ENCODE peak calls at places on chromosomes 7 and 10, in ten cellular contexts. C, N, F, X, R, B, T, I, Y and A are unnamed samples.
A peak's percentile ranks its signal among the peaks of the same experiment; 100 is the strongest.

GRCh38 chr7:33107136-33108066 is 1.8 kb downstream of the RP9 start:
- DNase-seq in C (no peak), R (peak; percentile 12), I (peak; percentile 26), B (peak; percentile 68), T (peak; percentile 27), X (peak; percentile 42), N (no peak), Y (peak; percentile 2), F (no peak), A (peak; percentile 84)

GRCh38 chr7:20241491-20242261 is 24.5 kb upstream of the MACC1 start:
- DNase-seq in F (no peak), B (no peak), C (no peak), R (peak; percentile 91), X (peak; percentile 62), T (no peak), N (no peak), I (no peak), Y (no peak), A (no peak)

GRCh38 chr10:133258066-133258817 is 18.4 kb downstream of the ADAM8 start:
- DNase-seq in F (no peak), B (no peak), C (no peak), X (peak; percentile 14), R (no peak), N (peak; percentile 74), Y (no peak), I (no peak), T (peak; percentile 60), A (no peak)

GRCh38 chr7:130865408-130866236 is 131.6 kb upstream of the KLF14 start:
- DNase-seq in T (no peak), C (no peak), R (no peak), F (no peak), I (no peak), X (peak; percentile 75), N (no peak), Y (no peak), B (no peak), A (peak; percentile 73)

GRCh38 chr10:31033166-31033565 is 1.5 kb upstream of the ZNF438 start:
- DNase-seq in C (no peak), R (no peak), F (no peak), I (no peak), X (no peak), Y (no peak), N (no peak), T (no peak), B (no peak), A (no peak)

GRCh38 chr7:112116894-112117293 is 89.3 kb downstream of the DOCK4 start:
- DNase-seq in F (no peak), I (no peak), N (no peak), R (peak; percentile 21), B (no peak), Y (no peak), X (no peak), C (no peak), T (no peak), A (no peak)

GRCh38 chr7:125654076-125654475 is 724.5 kb upstream of the POT1 start:
- DNase-seq in B (no peak), Y (no peak), F (no peak), C (no peak), T (no peak), X (no peak), I (no peak), N (no peak), R (no peak), A (no peak)

GRCh38 chr7:134276951-134277350 is 39.8 kb downstream of the SLC35B4 start:
- DNase-seq in R (no peak), C (no peak), X (no peak), Y (no peak), I (no peak), B (no peak), F (no peak), T (no peak), N (no peak), A (no peak)

GRCh38 chr7:66267249-66267648 is 62.1 kb downstream of the TPST1 start:
- DNase-seq in B (no peak), Y (no peak), N (no peak), C (no peak), F (no peak), X (peak; percentile 82), I (no peak), T (no peak), R (no peak), A (no peak)

GRCh38 chr7:19916011-19916410 is 142.6 kb upstream of the TMEM196 start:
- DNase-seq in C (no peak), X (no peak), T (no peak), I (no peak), F (no peak), N (no peak), Y (peak; percentile 15), B (no peak), R (no peak), A (peak; percentile 40)

GRCh38 chr7:101772508-101773306 is 44.7 kb upstream of the CUX1 start:
- DNase-seq in N (no peak), X (no peak), I (no peak), R (no peak), B (no peak), F (no peak), Y (peak; percentile 16), C (no peak), T (no peak), A (no peak)

GRCh38 chr10:1417574-1417973 is 319.8 kb downstream of the ADARB2 start:
- DNase-seq in Y (no peak), C (no peak), X (no peak), B (peak; percentile 13), R (no peak), N (no peak), T (no peak), I (no peak), F (no peak), A (no peak)

GRCh38 chr7:24419070-24419469 is 135.1 kb downstream of the NPY start:
- DNase-seq in R (peak; percentile 3), F (no peak), I (peak; percentile 25), X (no peak), T (no peak), Y (no peak), C (no peak), B (no peak), N (no peak), A (peak; percentile 76)

GRCh38 chr10:2716596-2716995 is 350.8 kb upstream of the PFKP start:
- DNase-seq in N (no peak), R (no peak), B (no peak), X (no peak), F (no peak), T (no peak), C (no peak), I (no peak), Y (no peak), A (no peak)

GRCh38 chr10:91880310-91880709 is 29.0 kb downstream of the FGFBP3 start:
- DNase-seq in C (no peak), Y (no peak), I (peak; percentile 22), F (no peak), X (no peak), B (peak; percentile 60), N (no peak), T (no peak), R (no peak), A (peak; percentile 72)

GRCh38 chr10:72692897-72693598 is 1.1 kb downstream of the MCU start:
- DNase-seq in I (no peak), X (no peak), T (no peak), B (no peak), Y (no peak), C (peak; percentile 45), F (no peak), N (no peak), R (no peak), A (peak; percentile 34)

GRCh38 chr7:150854066-150855000 is 2.0 kb downstream of the AOC1 start:
- DNase-seq in R (no peak), B (peak; percentile 32), C (no peak), Y (no peak), X (no peak), N (no peak), F (no peak), I (no peak), T (no peak), A (no peak)

GRCh38 chr10:43257210-43258031 is 9.4 kb downstream of the RASGEF1A start:
- DNase-seq in C (no peak), R (no peak), N (no peak), B (no peak), X (peak; percentile 22), Y (no peak), T (no peak), F (no peak), I (no peak), A (no peak)

GRCh38 chr7:33773053-33773452 is 132.3 kb upstream of the BMPER start:
- DNase-seq in N (no peak), T (no peak), F (no peak), I (no peak), B (no peak), Y (no peak), C (no peak), R (no peak), X (no peak), A (no peak)

GRCh38 chr7:123011766-123012369 is 16.4 kb upstream of the TAS2R16 start:
- DNase-seq in F (no peak), C (no peak), B (no peak), Y (no peak), X (no peak), R (no peak), I (no peak), N (no peak), T (no peak), A (no peak)

GRCh38 chr7:28136885-28137284 is 43.7 kb downstream of the JAZF1 start:
- DNase-seq in T (no peak), Y (no peak), B (no peak), N (no peak), F (no peak), C (no peak), R (no peak), I (no peak), X (no peak), A (no peak)